ENCODE peak calls at places on chromosomes 4 and X, in eight cellular contexts. Q, X, C, J, W, U, K and M are unnamed samples.

GRCh38 chr4:109588176-109588575 is 28.1 kb downstream of the MCUB start:
- DNase-seq in Q (no peak), X (no peak), C (no peak), J (peak), W (no peak), U (no peak), K (peak), M (no peak)

GRCh38 chr4:119025440-119025839 is 110.2 kb upstream of the MYOZ2 start:
- DNase-seq in Q (no peak), X (peak), C (peak), J (no peak), W (no peak), U (no peak), K (peak), M (peak)

GRCh38 chrX:49230500-49231232 is 2.5 kb downstream of the CACNA1F start:
- DNase-seq in Q (no peak), X (peak), C (peak), J (peak), W (no peak), U (no peak), K (no peak), M (peak)

GRCh38 chrX:41870719-41871151 is 52.6 kb downstream of the CASK start:
- DNase-seq in Q (no peak), X (no peak), C (no peak), J (no peak), W (no peak), U (no peak), K (no peak), M (no peak)

GRCh38 chr4:77146426-77147399 is 10.3 kb upstream of the CCNG2 start:
- DNase-seq in Q (no peak), X (peak), C (no peak), J (no peak), W (no peak), U (no peak), K (no peak), M (peak)

GRCh38 chrX:47560179-47560830 is 700 bp upstream of the ARAF start:
- DNase-seq in Q (no peak), X (no peak), C (peak), J (no peak), W (no peak), U (no peak), K (no peak), M (no peak)

GRCh38 chr4:114654607-114655006 is 56.0 kb downstream of the UGT8 start:
- DNase-seq in Q (no peak), X (no peak), C (no peak), J (no peak), W (no peak), U (no peak), K (no peak), M (no peak)

GRCh38 chr4:74541611-74542177 is 96.8 kb downstream of the AREG start:
- DNase-seq in Q (no peak), X (no peak), C (no peak), J (no peak), W (no peak), U (no peak), K (no peak), M (no peak)

GRCh38 chr4:71604785-71605184 is 179.1 kb downstream of the GC start:
- DNase-seq in Q (no peak), X (no peak), C (no peak), J (no peak), W (no peak), U (no peak), K (no peak), M (no peak)

GRCh38 chr4:125891597-125892258 is 577.0 kb downstream of the FAT4 start:
- DNase-seq in Q (no peak), X (peak), C (no peak), J (no peak), W (peak), U (no peak), K (peak), M (no peak)